ENCODE peak calls at places on chromosome 22, in seven cellular contexts. A is iPS DF 6.9, Q is AG09319, K is caudate nucleus, V is right lobe of liver, G is neural crest cell, C is hepatic stellate cell. N is an unnamed sample.

GRCh38 chr22:39318507-39319283 is 728 bp downstream of the RPL3 start:
- DNase-seq in K (no peak), Q (no peak), C (no peak), V (no peak), A (no peak), G (no peak), N (no peak)

GRCh38 chr22:40498454-40499186 is 128.2 kb downstream of the SGSM3 start:
- DNase-seq in V (no peak), K (no peak), A (no peak), C (peak; percentile 61), G (no peak), Q (no peak), N (no peak)

GRCh38 chr22:39954584-39955055 is 5.6 kb upstream of the TMA7B start:
- DNase-seq in C (no peak), V (no peak), K (no peak), A (no peak), Q (no peak), G (no peak), N (no peak)

GRCh38 chr22:17597217-17597616 is 31.3 kb downstream of the ATP6V1E1 start:
- DNase-seq in C (peak; percentile 35), K (no peak), V (no peak), A (no peak), G (no peak), Q (no peak), N (no peak)

GRCh38 chr22:40383905-40384304 is 13.5 kb downstream of the SGSM3 start:
- DNase-seq in V (no peak), C (peak; percentile 50), A (no peak), Q (peak; percentile 20), K (no peak), G (no peak), N (no peak)

GRCh38 chr22:19109198-19110063 is 12.8 kb downstream of the DGCR2 start:
- DNase-seq in V (no peak), C (no peak), K (no peak), G (no peak), A (no peak), Q (peak; percentile 49), N (peak; percentile 49)

GRCh38 chr22:44147036-44147645 is 33.6 kb upstream of the PARVG start:
- DNase-seq in K (no peak), A (no peak), V (no peak), C (no peak), Q (no peak), G (no peak), N (no peak)

GRCh38 chr22:50314455-50315288 is 7.2 kb upstream of the PLXNB2 start:
- DNase-seq in V (peak; percentile 59), K (no peak), A (no peak), C (no peak), Q (no peak), G (no peak), N (peak; percentile 89)

GRCh38 chr22:27424319-27424718 is 377.2 kb downstream of the MN1 start:
- DNase-seq in K (no peak), Q (no peak), C (peak; percentile 44), A (no peak), V (no peak), G (no peak), N (no peak)

GRCh38 chr22:47495102-47495501 is 732.7 kb downstream of the TBC1D22A start:
- DNase-seq in Q (no peak), C (no peak), G (no peak), A (no peak), V (no peak), K (no peak), N (no peak)

GRCh38 chr22:47047321-47048122 is 285.1 kb downstream of the TBC1D22A start:
- DNase-seq in V (peak; percentile 7), K (no peak), A (no peak), Q (no peak), C (no peak), G (no peak), N (peak; percentile 48)

GRCh38 chr22:45863981-45864751 is 112.8 kb downstream of the WNT7B start:
- DNase-seq in G (peak; percentile 93), A (no peak), C (peak; percentile 74), V (peak; percentile 65), K (no peak), Q (no peak), N (peak; percentile 85)

GRCh38 chr22:36768616-36769015 is 7.3 kb downstream of the IFT27 start:
- DNase-seq in Q (no peak), V (no peak), A (no peak), C (no peak), K (no peak), G (no peak), N (no peak)

GRCh38 chr22:40030026-40030756 is 35.4 kb downstream of the FAM83F start:
- DNase-seq in A (no peak), G (no peak), Q (no peak), C (no peak), V (no peak), K (no peak), N (peak; percentile 62)

GRCh38 chr22:22408731-22409696 is 99.5 kb downstream of the ZNF280B start:
- DNase-seq in C (no peak), V (no peak), K (no peak), Q (no peak), G (peak; percentile 35), A (peak; percentile 9), N (no peak)

GRCh38 chr22:49333206-49333605 is 494.5 kb downstream of the BRD1 start:
- DNase-seq in G (no peak), V (no peak), K (no peak), C (no peak), A (no peak), Q (no peak), N (no peak)

GRCh38 chr22:30591191-30591587 is 521 bp downstream of the PES1 start:
- DNase-seq in G (no peak), Q (no peak), A (no peak), K (no peak), V (no peak), C (no peak), N (no peak)

GRCh38 chr22:36411589-36412258 is 24.0 kb upstream of the MYH9 start:
- DNase-seq in K (no peak), V (peak; percentile 38), C (no peak), A (no peak), G (no peak), Q (no peak), N (no peak)

GRCh38 chr22:46564084-46564714 is 26.8 kb upstream of the CELSR1 start:
- DNase-seq in Q (no peak), A (no peak), K (no peak), G (no peak), C (peak; percentile 55), V (no peak), N (no peak)

GRCh38 chr22:23106906-23107367 is 34.9 kb downstream of the RSPH14 start:
- DNase-seq in K (no peak), C (no peak), Q (no peak), G (no peak), V (no peak), A (no peak), N (no peak)

GRCh38 chr22:45302751-45303150 is 7.0 kb upstream of the FAM118A start:
- DNase-seq in K (no peak), V (no peak), C (no peak), G (no peak), Q (no peak), A (no peak), N (no peak)

GRCh38 chr22:50581031-50581949 is 1.4 kb downstream of the CHKB start:
- DNase-seq in Q (no peak), K (no peak), G (no peak), C (no peak), A (no peak), V (peak; percentile 21), N (peak; percentile 50)

GRCh38 chr22:30420401-30421178 is 5.0 kb upstream of the MTFP1 start:
- DNase-seq in A (no peak), Q (peak; percentile 46), C (peak; percentile 45), V (no peak), K (no peak), G (no peak), N (no peak)

GRCh38 chr22:47055073-47055355 is 292.6 kb downstream of the TBC1D22A start:
- DNase-seq in K (no peak), G (no peak), V (no peak), C (no peak), Q (no peak), A (no peak), N (no peak)

GRCh38 chr22:50607366-50608020 is 6.9 kb downstream of the MAPK8IP2 start:
- DNase-seq in A (no peak), V (no peak), G (no peak), Q (no peak), C (no peak), K (no peak), N (no peak)

GRCh38 chr22:46002757-46003270 is 25.9 kb upstream of the WNT7B start:
- DNase-seq in C (peak; percentile 96), A (no peak), V (no peak), G (no peak), Q (no peak), K (no peak), N (peak; percentile 80)

GRCh38 chr22:38733329-38734202 is 22.2 kb downstream of the SUN2 start:
- DNase-seq in G (peak; percentile 49), V (peak; percentile 80), C (peak; percentile 61), K (peak; percentile 48), Q (no peak), A (no peak), N (peak; percentile 81)

GRCh38 chr22:37894939-37895670 is 11.0 kb upstream of the MICALL1 start:
- DNase-seq in G (no peak), A (no peak), C (no peak), Q (no peak), K (no peak), V (no peak), N (no peak)

GRCh38 chr22:44914026-44914721 is 95.6 kb downstream of the PHF21B start:
- DNase-seq in G (no peak), V (no peak), K (no peak), C (no peak), A (no peak), Q (no peak), N (peak; percentile 76)

GRCh38 chr22:22692707-22693530 is 48.5 kb downstream of the GGTLC2 start:
- DNase-seq in Q (no peak), A (no peak), G (no peak), V (peak; percentile 70), K (no peak), C (no peak), N (no peak)

GRCh38 chr22:46081831-46082210 is 68.5 kb upstream of the PPARA start:
- DNase-seq in Q (no peak), K (no peak), A (no peak), C (no peak), V (peak; percentile 12), G (no peak), N (peak; percentile 78)

GRCh38 chr22:28560005-28560742 is 119.5 kb downstream of the TTC28 start:
- DNase-seq in C (peak; percentile 23), K (no peak), G (no peak), V (no peak), A (no peak), Q (no peak), N (no peak)

GRCh38 chr22:19890502-19891349 is 36.1 kb upstream of the GNB1L start:
- DNase-seq in G (no peak), A (no peak), K (no peak), V (peak; percentile 16), C (no peak), Q (no peak), N (no peak)

GRCh38 chr22:26541167-26541819 is 29.0 kb upstream of the TFIP11 start:
- DNase-seq in C (no peak), V (peak; percentile 26), Q (no peak), G (no peak), A (no peak), K (no peak), N (no peak)